ENCODE peak calls at places on chromosomes 6 and 20, in four cellular contexts. One of them, this sample, is unnamed.

GRCh38 chr6:118188561-118188960 is 281.5 kb downstream of the SLC35F1 start:
- DNase-seq in left ventricle myocardium superior: no peak
- DNase-seq in activated CD4-positive, alpha-beta memory T cell treated with anti-CD3 and anti-CD28 coated beads for 36 hours: no peak
- DNase-seq in NCI-H1092 treated with DMSO at 0.1 percent for 48 hours: no peak
- DNase-seq in this sample: no peak

GRCh38 chr6:20707166-20707485 is 172.9 kb downstream of the CDKAL1 start:
- DNase-seq in left ventricle myocardium superior: no peak
- DNase-seq in activated CD4-positive, alpha-beta memory T cell treated with anti-CD3 and anti-CD28 coated beads for 36 hours: no peak
- DNase-seq in NCI-H1092 treated with DMSO at 0.1 percent for 48 hours: peak
- DNase-seq in this sample: no peak

GRCh38 chr20:48531505-48531904 is 296.3 kb downstream of the PREX1 start:
- DNase-seq in left ventricle myocardium superior: no peak
- DNase-seq in activated CD4-positive, alpha-beta memory T cell treated with anti-CD3 and anti-CD28 coated beads for 36 hours: no peak
- DNase-seq in NCI-H1092 treated with DMSO at 0.1 percent for 48 hours: no peak
- DNase-seq in this sample: no peak

GRCh38 chr20:57164872-57165271 is 101.6 kb downstream of the BMP7 start:
- DNase-seq in left ventricle myocardium superior: peak
- DNase-seq in activated CD4-positive, alpha-beta memory T cell treated with anti-CD3 and anti-CD28 coated beads for 36 hours: no peak
- DNase-seq in NCI-H1092 treated with DMSO at 0.1 percent for 48 hours: no peak
- DNase-seq in this sample: no peak

GRCh38 chr20:60976913-60977312 is 275.1 kb upstream of the CDH4 start:
- DNase-seq in left ventricle myocardium superior: no peak
- DNase-seq in activated CD4-positive, alpha-beta memory T cell treated with anti-CD3 and anti-CD28 coated beads for 36 hours: no peak
- DNase-seq in NCI-H1092 treated with DMSO at 0.1 percent for 48 hours: no peak
- DNase-seq in this sample: no peak

GRCh38 chr6:144344651-144345050 is 59.5 kb downstream of the UTRN start:
- DNase-seq in left ventricle myocardium superior: no peak
- DNase-seq in activated CD4-positive, alpha-beta memory T cell treated with anti-CD3 and anti-CD28 coated beads for 36 hours: peak
- DNase-seq in NCI-H1092 treated with DMSO at 0.1 percent for 48 hours: no peak
- DNase-seq in this sample: no peak

GRCh38 chr6:48986803-48987202 is 476.2 kb downstream of the MMUT start:
- DNase-seq in left ventricle myocardium superior: no peak
- DNase-seq in activated CD4-positive, alpha-beta memory T cell treated with anti-CD3 and anti-CD28 coated beads for 36 hours: no peak
- DNase-seq in NCI-H1092 treated with DMSO at 0.1 percent for 48 hours: no peak
- DNase-seq in this sample: no peak

GRCh38 chr6:141484726-141485125 is 648.0 kb upstream of the GJE1 start:
- DNase-seq in left ventricle myocardium superior: no peak
- DNase-seq in activated CD4-positive, alpha-beta memory T cell treated with anti-CD3 and anti-CD28 coated beads for 36 hours: peak
- DNase-seq in NCI-H1092 treated with DMSO at 0.1 percent for 48 hours: peak
- DNase-seq in this sample: no peak

GRCh38 chr20:36116813-36117441 is 37.6 kb upstream of the EPB41L1 start:
- DNase-seq in left ventricle myocardium superior: no peak
- DNase-seq in activated CD4-positive, alpha-beta memory T cell treated with anti-CD3 and anti-CD28 coated beads for 36 hours: no peak
- DNase-seq in NCI-H1092 treated with DMSO at 0.1 percent for 48 hours: no peak
- DNase-seq in this sample: peak

GRCh38 chr20:48879609-48880008 is 41.9 kb upstream of the ARFGEF2 start:
- DNase-seq in left ventricle myocardium superior: peak
- DNase-seq in activated CD4-positive, alpha-beta memory T cell treated with anti-CD3 and anti-CD28 coated beads for 36 hours: no peak
- DNase-seq in NCI-H1092 treated with DMSO at 0.1 percent for 48 hours: no peak
- DNase-seq in this sample: no peak

GRCh38 chr20:31718952-31719643 is 3.6 kb downstream of the BCL2L1 start:
- DNase-seq in left ventricle myocardium superior: no peak
- DNase-seq in activated CD4-positive, alpha-beta memory T cell treated with anti-CD3 and anti-CD28 coated beads for 36 hours: peak
- DNase-seq in NCI-H1092 treated with DMSO at 0.1 percent for 48 hours: no peak
- DNase-seq in this sample: no peak

GRCh38 chr6:29986199-29986598 is 43.9 kb downstream of the HLA-A start:
- DNase-seq in left ventricle myocardium superior: no peak
- DNase-seq in activated CD4-positive, alpha-beta memory T cell treated with anti-CD3 and anti-CD28 coated beads for 36 hours: no peak
- DNase-seq in NCI-H1092 treated with DMSO at 0.1 percent for 48 hours: no peak
- DNase-seq in this sample: no peak

GRCh38 chr6:2990179-2990931 is 9.3 kb upstream of the NQO2 start:
- DNase-seq in left ventricle myocardium superior: no peak
- DNase-seq in activated CD4-positive, alpha-beta memory T cell treated with anti-CD3 and anti-CD28 coated beads for 36 hours: peak
- DNase-seq in NCI-H1092 treated with DMSO at 0.1 percent for 48 hours: no peak
- DNase-seq in this sample: no peak

GRCh38 chr20:11924923-11925322 is 7.2 kb downstream of the BTBD3 start:
- DNase-seq in left ventricle myocardium superior: no peak
- DNase-seq in activated CD4-positive, alpha-beta memory T cell treated with anti-CD3 and anti-CD28 coated beads for 36 hours: no peak
- DNase-seq in NCI-H1092 treated with DMSO at 0.1 percent for 48 hours: no peak
- DNase-seq in this sample: no peak

GRCh38 chr20:25044660-25045342 is 13.1 kb downstream of the ACSS1 start:
- DNase-seq in left ventricle myocardium superior: peak
- DNase-seq in activated CD4-positive, alpha-beta memory T cell treated with anti-CD3 and anti-CD28 coated beads for 36 hours: no peak
- DNase-seq in NCI-H1092 treated with DMSO at 0.1 percent for 48 hours: no peak
- DNase-seq in this sample: peak

GRCh38 chr6:63598001-63598250 is 25.6 kb downstream of the LOC128125822 start:
- DNase-seq in left ventricle myocardium superior: no peak
- DNase-seq in activated CD4-positive, alpha-beta memory T cell treated with anti-CD3 and anti-CD28 coated beads for 36 hours: no peak
- DNase-seq in NCI-H1092 treated with DMSO at 0.1 percent for 48 hours: no peak
- DNase-seq in this sample: no peak

GRCh38 chr6:141169419-141169818 is 963.3 kb upstream of the GJE1 start:
- DNase-seq in left ventricle myocardium superior: no peak
- DNase-seq in activated CD4-positive, alpha-beta memory T cell treated with anti-CD3 and anti-CD28 coated beads for 36 hours: no peak
- DNase-seq in NCI-H1092 treated with DMSO at 0.1 percent for 48 hours: no peak
- DNase-seq in this sample: no peak

GRCh38 chr6:71262914-71263313 is 25.7 kb upstream of the OGFRL1 start:
- DNase-seq in left ventricle myocardium superior: no peak
- DNase-seq in activated CD4-positive, alpha-beta memory T cell treated with anti-CD3 and anti-CD28 coated beads for 36 hours: no peak
- DNase-seq in NCI-H1092 treated with DMSO at 0.1 percent for 48 hours: no peak
- DNase-seq in this sample: no peak

GRCh38 chr6:79117752-79118151 is 39.7 kb upstream of the PHIP start:
- DNase-seq in left ventricle myocardium superior: no peak
- DNase-seq in activated CD4-positive, alpha-beta memory T cell treated with anti-CD3 and anti-CD28 coated beads for 36 hours: no peak
- DNase-seq in NCI-H1092 treated with DMSO at 0.1 percent for 48 hours: no peak
- DNase-seq in this sample: no peak

GRCh38 chr6:43628392-43629103 is 516 bp downstream of the GTPBP2 start:
- DNase-seq in left ventricle myocardium superior: no peak
- DNase-seq in activated CD4-positive, alpha-beta memory T cell treated with anti-CD3 and anti-CD28 coated beads for 36 hours: peak
- DNase-seq in NCI-H1092 treated with DMSO at 0.1 percent for 48 hours: peak
- DNase-seq in this sample: peak

GRCh38 chr6:169146536-169146935 is 107.1 kb downstream of the THBS2 start:
- DNase-seq in left ventricle myocardium superior: no peak
- DNase-seq in activated CD4-positive, alpha-beta memory T cell treated with anti-CD3 and anti-CD28 coated beads for 36 hours: no peak
- DNase-seq in NCI-H1092 treated with DMSO at 0.1 percent for 48 hours: no peak
- DNase-seq in this sample: no peak

GRCh38 chr6:139364982-139365379 is 9.5 kb downstream of the CITED2 start:
- DNase-seq in left ventricle myocardium superior: no peak
- DNase-seq in activated CD4-positive, alpha-beta memory T cell treated with anti-CD3 and anti-CD28 coated beads for 36 hours: no peak
- DNase-seq in NCI-H1092 treated with DMSO at 0.1 percent for 48 hours: no peak
- DNase-seq in this sample: no peak

GRCh38 chr6:89302195-89302770 is 12.8 kb downstream of the GABRR2 start:
- DNase-seq in left ventricle myocardium superior: no peak
- DNase-seq in activated CD4-positive, alpha-beta memory T cell treated with anti-CD3 and anti-CD28 coated beads for 36 hours: no peak
- DNase-seq in NCI-H1092 treated with DMSO at 0.1 percent for 48 hours: no peak
- DNase-seq in this sample: no peak

GRCh38 chr20:12823742-12824141 is 185.0 kb upstream of the SPTLC3 start:
- DNase-seq in left ventricle myocardium superior: no peak
- DNase-seq in activated CD4-positive, alpha-beta memory T cell treated with anti-CD3 and anti-CD28 coated beads for 36 hours: no peak
- DNase-seq in NCI-H1092 treated with DMSO at 0.1 percent for 48 hours: no peak
- DNase-seq in this sample: no peak

GRCh38 chr6:1311400-1312192 is at the start of gene FOXQ1:
- DNase-seq in left ventricle myocardium superior: peak
- DNase-seq in activated CD4-positive, alpha-beta memory T cell treated with anti-CD3 and anti-CD28 coated beads for 36 hours: peak
- DNase-seq in NCI-H1092 treated with DMSO at 0.1 percent for 48 hours: no peak
- DNase-seq in this sample: no peak

GRCh38 chr20:44137210-44137781 is 49.7 kb downstream of the JPH2 start:
- DNase-seq in left ventricle myocardium superior: peak
- DNase-seq in activated CD4-positive, alpha-beta memory T cell treated with anti-CD3 and anti-CD28 coated beads for 36 hours: no peak
- DNase-seq in NCI-H1092 treated with DMSO at 0.1 percent for 48 hours: no peak
- DNase-seq in this sample: peak

GRCh38 chr20:62161347-62161746 is 17.8 kb downstream of the SS18L1 start:
- DNase-seq in left ventricle myocardium superior: no peak
- DNase-seq in activated CD4-positive, alpha-beta memory T cell treated with anti-CD3 and anti-CD28 coated beads for 36 hours: no peak
- DNase-seq in NCI-H1092 treated with DMSO at 0.1 percent for 48 hours: no peak
- DNase-seq in this sample: no peak

GRCh38 chr20:62832951-62833391 is 16.1 kb downstream of the COL9A3 start:
- DNase-seq in left ventricle myocardium superior: peak
- DNase-seq in activated CD4-positive, alpha-beta memory T cell treated with anti-CD3 and anti-CD28 coated beads for 36 hours: no peak
- DNase-seq in NCI-H1092 treated with DMSO at 0.1 percent for 48 hours: no peak
- DNase-seq in this sample: peak